ENCODE peak calls at places on chromosomes 4 and X, in six cellular contexts. L is body of pancreas, O is tibial nerve, M is IMR-90, E is uterus, F is A549. B is an unnamed sample.

GRCh38 chr4:54879576-54879975 is 221.8 kb downstream of the KIT start:
- DNase-seq in L (no peak), O (no peak), M (peak; percentile 87), E (no peak), F (no peak), B (no peak)

GRCh38 chr4:37717575-37717974 is 31.4 kb upstream of the RELL1 start:
- DNase-seq in L (no peak), O (no peak), M (peak; percentile 92), E (no peak), F (no peak), B (no peak)

GRCh38 chrX:44775726-44776125 is 68.1 kb upstream of the DUSP21 start:
- DNase-seq in L (no peak), O (no peak), M (no peak), E (no peak), F (no peak), B (no peak)

GRCh38 chrX:80576815-80577533 is 156.7 kb downstream of the TENT5D start:
- DNase-seq in L (no peak), O (no peak), M (no peak), E (no peak), F (no peak), B (no peak)

GRCh38 chr4:160353548-160353947 is 1250.7 kb downstream of the RAPGEF2 start:
- DNase-seq in L (no peak), O (no peak), M (no peak), E (no peak), F (no peak), B (no peak)

GRCh38 chr4:152459326-152459725 is 76.6 kb downstream of the FBXW7 start:
- DNase-seq in L (no peak), O (no peak), M (no peak), E (no peak), F (no peak), B (no peak)

GRCh38 chrX:44105228-44105913 is 132.2 kb upstream of the NDP start:
- DNase-seq in L (no peak), O (no peak), M (no peak), E (no peak), F (no peak), B (no peak)

GRCh38 chrX:6981718-6982406 is 165.7 kb upstream of the STS start:
- DNase-seq in L (no peak), O (no peak), M (no peak), E (no peak), F (no peak), B (no peak)

GRCh38 chrX:119399772-119400101 is 601 bp downstream of the SLC25A43 start:
- DNase-seq in L (no peak), O (no peak), M (no peak), E (no peak), F (peak; percentile 38), B (no peak)

GRCh38 chr4:158768577-158769174 is at the start of gene FNIP2:
- DNase-seq in L (peak; percentile 84), O (peak; percentile 64), M (peak; percentile 72), E (peak; percentile 77), F (peak; percentile 65), B (peak; percentile 53)
- TF ChIP-seq POLR2A in L (peak; percentile 72), O (peak; percentile 46), M (peak; percentile 80), E (peak; percentile 82), F (peak; percentile 59), B (no peak)

GRCh38 chrX:105820247-105820646 is 2.1 kb upstream of the NRK start:
- DNase-seq in L (no peak), O (no peak), M (no peak), E (no peak), F (no peak), B (no peak)

GRCh38 chrX:105816517-105816916 is 5.8 kb upstream of the NRK start:
- DNase-seq in L (no peak), O (no peak), M (no peak), E (no peak), F (no peak), B (no peak)

GRCh38 chrX:105823092-105823454 is 734 bp downstream of the NRK start:
- DNase-seq in L (no peak), O (no peak), M (no peak), E (no peak), F (no peak), B (no peak)

GRCh38 chrX:105821471-105822081 is 763 bp upstream of the NRK start:
- DNase-seq in L (peak; percentile 23), O (no peak), M (peak; percentile 45), E (no peak), F (no peak), B (no peak)

DNA sequence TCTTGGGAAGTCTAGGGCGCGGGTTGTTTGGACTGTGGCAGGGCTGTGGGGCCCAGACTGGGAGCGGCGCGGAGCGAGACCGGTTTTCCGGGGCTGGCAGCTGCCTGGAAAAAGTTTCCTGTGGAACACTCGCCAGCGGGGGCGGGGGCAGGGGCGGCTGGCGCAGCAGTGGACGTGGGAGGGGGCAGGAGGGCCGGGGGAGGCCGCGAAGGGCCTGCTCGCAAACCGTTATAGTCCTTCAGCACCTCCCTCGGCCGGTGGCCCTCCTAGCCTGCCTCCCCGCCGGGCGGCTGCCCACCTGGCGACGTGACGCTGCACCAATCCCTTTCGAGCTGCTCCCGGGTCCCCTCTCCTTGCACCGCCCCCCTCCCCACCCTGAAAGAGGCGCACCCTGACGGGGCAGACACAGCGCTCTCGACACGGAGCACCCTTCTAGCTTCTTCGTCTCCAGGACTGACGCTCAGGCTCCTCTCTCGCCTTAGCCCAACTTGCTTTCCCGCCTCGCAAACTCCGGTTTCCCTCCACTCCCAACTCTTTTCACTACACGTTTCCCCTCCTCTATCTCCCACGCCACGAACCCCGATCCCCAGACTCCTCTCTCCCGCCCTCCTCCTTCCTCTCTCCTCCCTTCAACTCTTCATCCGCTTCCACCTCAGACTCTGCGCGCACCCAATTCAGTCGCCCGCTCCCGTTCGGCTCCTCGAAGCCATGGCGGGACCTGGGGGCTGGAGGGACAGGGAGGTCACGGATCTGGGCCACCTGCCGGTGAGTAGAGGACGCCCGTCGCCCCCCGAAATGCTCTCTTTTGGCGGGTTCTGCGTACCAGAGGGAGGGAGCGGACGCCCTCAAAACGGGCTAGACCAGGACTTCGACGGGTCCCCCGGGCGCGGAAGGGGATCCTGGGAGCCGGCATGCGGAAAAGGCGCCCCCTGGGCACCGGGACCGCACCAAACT is at the start of gene NRK:
- DNase-seq in L (no peak), O (no peak), M (no peak), E (peak; percentile 19), F (no peak), B (no peak)
- TF ChIP-seq POLR2A in L (no peak), O (no peak), M (no peak), E (no peak), F (no peak), B (no peak)

DNA sequence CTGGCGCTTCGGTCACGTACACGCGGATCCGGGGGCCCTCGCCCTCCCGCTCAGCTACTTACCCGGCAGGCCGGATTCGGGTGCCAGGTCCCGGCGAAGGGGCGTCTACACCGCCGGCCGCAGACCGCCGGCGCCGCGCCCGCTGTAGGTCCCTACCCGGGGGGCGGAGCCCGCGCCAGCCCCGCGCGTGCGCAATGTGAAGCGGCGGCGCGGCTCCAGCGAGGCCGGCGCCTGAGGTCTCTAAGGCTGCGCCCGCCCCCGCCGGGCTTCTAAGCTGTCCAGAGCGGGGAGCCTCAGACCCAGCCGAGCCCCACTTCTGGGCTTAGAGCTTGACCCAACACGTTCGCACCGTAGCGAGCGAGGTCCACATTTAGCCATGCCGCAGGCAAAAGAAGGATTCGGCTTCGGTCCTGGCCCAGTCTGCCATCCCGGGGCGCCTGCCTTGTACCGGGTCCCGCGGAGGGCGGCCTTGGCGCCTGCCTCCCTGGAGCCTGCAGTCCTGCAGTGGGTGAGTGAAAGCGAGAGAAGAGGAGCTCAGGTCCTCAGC is at the start of gene ZNF518B:
- DNase-seq in L (peak; percentile 44), O (peak; percentile 17), M (peak; percentile 48), E (peak; percentile 30), F (peak; percentile 52), B (peak; percentile 82)
- TF ChIP-seq POLR2A in L (no peak), O (no peak), M (no peak), E (peak; percentile 13), F (peak; percentile 23), B (no peak)

GRCh38 chr4:184472540-184473264 is 1.6 kb downstream of the IRF2 start:
- DNase-seq in L (peak; percentile 81), O (peak; percentile 47), M (peak; percentile 51), E (peak; percentile 70), F (peak; percentile 58), B (peak; percentile 37)
- TF ChIP-seq POLR2A in L (peak; percentile 71), O (no peak), M (peak; percentile 23), E (peak; percentile 40), F (peak; percentile 42), B (peak; percentile 49)

DNA sequence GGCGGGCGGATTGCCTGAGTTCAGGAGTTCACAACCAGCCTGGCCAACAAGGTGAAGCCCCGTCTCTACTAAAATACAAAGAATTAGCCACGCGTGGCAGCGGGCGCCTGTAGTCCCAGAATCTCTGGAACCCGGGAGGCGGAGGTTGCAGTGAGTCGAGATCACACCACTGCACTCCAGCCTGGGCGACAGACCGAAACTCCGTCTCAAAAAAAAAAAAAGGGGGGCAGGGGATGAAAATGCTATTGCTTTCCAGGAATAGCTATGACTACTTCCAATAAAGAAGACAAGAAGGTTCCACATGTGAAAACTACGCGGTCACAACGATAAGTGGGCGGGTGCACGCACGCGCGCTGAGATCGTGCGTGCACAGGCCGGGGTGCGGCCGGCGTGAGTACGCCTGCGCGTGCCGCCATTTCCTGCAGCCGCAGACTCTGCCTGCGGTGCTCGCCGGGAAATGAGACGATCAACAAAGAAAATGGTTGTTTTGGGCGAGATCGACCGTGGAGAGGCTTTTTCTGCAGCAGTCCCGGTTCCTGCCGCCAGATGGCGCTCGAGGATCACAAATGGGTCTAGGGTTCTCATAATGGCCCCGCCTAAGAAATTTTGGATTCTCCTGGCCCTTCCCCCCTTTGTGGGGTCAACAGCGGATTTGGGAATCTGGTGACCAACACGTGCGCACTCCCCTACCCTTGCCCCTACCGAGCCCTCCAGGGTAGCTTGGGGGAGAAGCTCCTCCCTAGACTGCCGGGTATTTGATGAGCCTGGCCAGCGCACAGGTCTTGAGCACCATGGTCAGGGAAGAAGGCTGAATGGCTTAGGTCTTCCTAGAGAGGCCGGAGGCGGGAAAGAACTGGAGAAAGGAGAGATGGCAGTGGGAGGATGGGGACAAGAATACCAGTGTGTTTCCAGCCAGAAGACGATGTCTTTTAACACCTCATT is 35.1 kb downstream of the PNMA5 start:
- DNase-seq in L (peak; percentile 88), O (peak; percentile 82), M (peak; percentile 85), E (peak; percentile 86), F (peak; percentile 76), B (peak; percentile 50)
- TF ChIP-seq POLR2A in L (no peak), O (no peak), M (no peak), E (no peak), F (peak; percentile 32), B (no peak)

GRCh38 chr4:88697588-88698329 is at the start of gene NAP1L5:
- DNase-seq in L (peak; percentile 62), O (peak; percentile 53), M (peak; percentile 85), E (peak; percentile 64), F (peak; percentile 7), B (peak; percentile 32)
- TF ChIP-seq POLR2A in L (peak; percentile 52), O (peak; percentile 28), M (peak; percentile 42), E (peak; percentile 53), F (no peak), B (no peak)

GRCh38 chr4:140150886-140151699 is 2.9 kb downstream of the MAML3 start:
- DNase-seq in L (peak; percentile 89), O (peak; percentile 78), M (peak; percentile 97), E (peak; percentile 96), F (peak; percentile 55), B (peak; percentile 39)
- TF ChIP-seq POLR2A in L (peak; percentile 69), O (peak; percentile 57), M (peak; percentile 80), E (peak; percentile 39), F (peak; percentile 5), B (no peak)